ENCODE peak calls at places on chromosomes 16 and 17, in eight cellular contexts. One of them, this sample, is unnamed.
A peak's percentile ranks its signal among the peaks of the same experiment; 100 is the strongest.

GRCh38 chr17:3845361-3845753 is 689 bp downstream of the NCBP3 start:
- DNase-seq in body of pancreas: peak; percentile 26
- DNase-seq in mucosa of descending colon: no peak
- DNase-seq in IMR-90: no peak
- DNase-seq in cardiac fibroblast: peak; percentile 31
- DNase-seq in DND-41: no peak
- DNase-seq in astrocyte: no peak
- DNase-seq in PC-9: peak; percentile 30
- DNase-seq in this sample: peak; percentile 15

GRCh38 chr17:14304222-14304844 is 3.5 kb downstream of the HS3ST3B1 start:
- DNase-seq in DND-41: no peak
- DNase-seq in cardiac fibroblast: no peak
- DNase-seq in mucosa of descending colon: no peak
- DNase-seq in body of pancreas: no peak
- DNase-seq in PC-9: no peak
- DNase-seq in IMR-90: no peak
- DNase-seq in astrocyte: no peak
- DNase-seq in this sample: no peak

GRCh38 chr17:17682293-17682736 is 1.1 kb downstream of the RAI1 start:
- DNase-seq in body of pancreas: peak; percentile 61
- DNase-seq in IMR-90: no peak
- DNase-seq in DND-41: peak; percentile 53
- DNase-seq in cardiac fibroblast: peak; percentile 45
- DNase-seq in mucosa of descending colon: peak; percentile 84
- DNase-seq in astrocyte: no peak
- DNase-seq in PC-9: peak; percentile 47
- DNase-seq in this sample: peak; percentile 50

GRCh38 chr16:46673320-46674013 is 15.5 kb downstream of the VPS35 start:
- DNase-seq in astrocyte: peak; percentile 31
- DNase-seq in PC-9: peak; percentile 33
- DNase-seq in body of pancreas: peak; percentile 59
- DNase-seq in DND-41: peak; percentile 45
- DNase-seq in mucosa of descending colon: no peak
- DNase-seq in cardiac fibroblast: peak; percentile 81
- DNase-seq in IMR-90: peak; percentile 69
- DNase-seq in this sample: peak; percentile 56

GRCh38 chr17:68591583-68591982 is 9.6 kb downstream of the FAM20A start:
- DNase-seq in cardiac fibroblast: peak; percentile 34
- DNase-seq in mucosa of descending colon: no peak
- DNase-seq in astrocyte: no peak
- DNase-seq in DND-41: no peak
- DNase-seq in IMR-90: no peak
- DNase-seq in PC-9: no peak
- DNase-seq in body of pancreas: peak; percentile 68
- DNase-seq in this sample: no peak

GRCh38 chr17:41750866-41751265 is 16.4 kb upstream of the HAP1 start:
- DNase-seq in DND-41: no peak
- DNase-seq in mucosa of descending colon: no peak
- DNase-seq in astrocyte: no peak
- DNase-seq in cardiac fibroblast: no peak
- DNase-seq in IMR-90: no peak
- DNase-seq in PC-9: no peak
- DNase-seq in body of pancreas: no peak
- DNase-seq in this sample: no peak

GRCh38 chr16:20918486-20919239 is 18.1 kb downstream of the LYRM1 start:
- DNase-seq in mucosa of descending colon: no peak
- DNase-seq in PC-9: no peak
- DNase-seq in DND-41: no peak
- DNase-seq in cardiac fibroblast: peak; percentile 82
- DNase-seq in IMR-90: peak; percentile 35
- DNase-seq in body of pancreas: peak; percentile 45
- DNase-seq in astrocyte: peak; percentile 84
- DNase-seq in this sample: peak; percentile 90

GRCh38 chr17:75087558-75088453 is at the start of gene SLC16A5:
- DNase-seq in mucosa of descending colon: peak; percentile 94
- DNase-seq in PC-9: peak; percentile 98
- DNase-seq in IMR-90: peak; percentile 55
- DNase-seq in cardiac fibroblast: peak; percentile 87
- DNase-seq in DND-41: peak; percentile 81
- DNase-seq in body of pancreas: peak; percentile 75
- DNase-seq in astrocyte: peak; percentile 58
- DNase-seq in this sample: peak; percentile 87

GRCh38 chr17:63930951-63931575 is 1.1 kb downstream of the CD79B start:
- DNase-seq in body of pancreas: peak; percentile 37
- DNase-seq in astrocyte: no peak
- DNase-seq in mucosa of descending colon: peak; percentile 90
- DNase-seq in cardiac fibroblast: peak; percentile 17
- DNase-seq in IMR-90: no peak
- DNase-seq in PC-9: no peak
- DNase-seq in DND-41: peak; percentile 47
- DNase-seq in this sample: no peak

GRCh38 chr16:661184-661821 is 6.6 kb upstream of the RHOT2 start:
- DNase-seq in body of pancreas: peak; percentile 42
- DNase-seq in DND-41: no peak
- DNase-seq in cardiac fibroblast: no peak
- DNase-seq in IMR-90: no peak
- DNase-seq in astrocyte: no peak
- DNase-seq in PC-9: no peak
- DNase-seq in mucosa of descending colon: no peak
- DNase-seq in this sample: no peak
- TF ChIP-seq CTCF in body of pancreas: no peak
- TF ChIP-seq CTCF in DND-41: no peak
- TF ChIP-seq CTCF in cardiac fibroblast: no peak
- TF ChIP-seq CTCF in IMR-90: no peak
- TF ChIP-seq CTCF in astrocyte: no peak
- TF ChIP-seq CTCF in PC-9: no peak
- TF ChIP-seq CTCF in mucosa of descending colon: no peak
- TF ChIP-seq CTCF in this sample: no peak

GRCh38 chr16:88809676-88810165 is 2.0 kb downstream of the APRT start:
- DNase-seq in body of pancreas: no peak
- DNase-seq in cardiac fibroblast: no peak
- DNase-seq in DND-41: no peak
- DNase-seq in astrocyte: no peak
- DNase-seq in mucosa of descending colon: no peak
- DNase-seq in IMR-90: no peak
- DNase-seq in PC-9: no peak
- DNase-seq in this sample: no peak

GRCh38 chr16:88806491-88807111 is 3.0 kb downstream of the CDT1 start:
- DNase-seq in mucosa of descending colon: peak; percentile 62
- DNase-seq in body of pancreas: no peak
- DNase-seq in PC-9: no peak
- DNase-seq in IMR-90: no peak
- DNase-seq in cardiac fibroblast: no peak
- DNase-seq in DND-41: no peak
- DNase-seq in astrocyte: no peak
- DNase-seq in this sample: no peak

GRCh38 chr16:88809068-88809675 is 2.6 kb downstream of the APRT start:
- DNase-seq in mucosa of descending colon: no peak
- DNase-seq in body of pancreas: peak; percentile 66
- DNase-seq in PC-9: peak; percentile 28
- DNase-seq in DND-41: no peak
- DNase-seq in astrocyte: no peak
- DNase-seq in IMR-90: no peak
- DNase-seq in cardiac fibroblast: no peak
- DNase-seq in this sample: no peak

GRCh38 chr16:88807142-88807625 is 3.6 kb downstream of the CDT1 start:
- DNase-seq in PC-9: no peak
- DNase-seq in cardiac fibroblast: no peak
- DNase-seq in DND-41: no peak
- DNase-seq in body of pancreas: no peak
- DNase-seq in astrocyte: no peak
- DNase-seq in IMR-90: no peak
- DNase-seq in mucosa of descending colon: no peak
- DNase-seq in this sample: no peak

DNA sequence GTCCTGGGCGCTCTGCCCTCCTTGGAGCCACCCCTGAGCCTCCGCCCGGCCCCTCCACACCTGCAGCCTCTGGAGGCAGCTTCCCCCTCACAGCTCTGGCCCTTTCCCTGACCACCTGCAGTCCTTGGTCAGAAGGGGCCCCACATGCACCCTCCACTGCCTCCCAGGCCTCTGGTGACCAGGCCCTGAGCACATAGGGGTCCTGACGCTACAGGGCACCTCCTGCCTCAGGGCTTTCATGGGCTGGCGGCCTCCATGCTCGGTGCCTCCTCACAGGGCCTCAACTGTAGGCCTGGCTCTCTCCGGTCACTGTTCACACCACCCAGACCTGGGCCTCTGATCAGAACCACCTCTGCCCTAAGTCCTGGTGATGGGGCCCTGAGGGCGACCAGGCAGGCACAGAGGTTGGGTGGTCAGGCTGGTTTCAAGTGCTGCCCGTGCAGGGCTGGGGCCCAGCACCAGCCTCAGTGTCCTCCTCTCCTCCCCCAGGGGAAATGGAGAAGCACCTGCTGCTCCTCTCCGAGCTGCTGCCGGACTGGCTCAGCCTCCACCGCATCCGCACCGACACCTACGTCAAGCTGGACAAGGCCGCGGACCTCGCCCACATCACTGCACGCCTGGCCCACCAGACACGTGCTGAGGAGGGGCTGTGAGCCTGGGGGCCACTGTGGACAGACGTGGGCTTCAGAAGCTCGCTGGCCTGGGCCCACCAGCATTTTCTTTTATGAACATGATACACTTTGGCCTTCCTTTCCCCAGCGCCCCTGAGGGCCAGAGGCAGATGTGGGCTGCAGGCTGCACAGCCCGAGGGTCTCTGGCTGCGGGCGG is 3.9 kb downstream of the APRT start:
- DNase-seq in DND-41: no peak
- DNase-seq in mucosa of descending colon: no peak
- DNase-seq in body of pancreas: no peak
- DNase-seq in IMR-90: no peak
- DNase-seq in astrocyte: no peak
- DNase-seq in PC-9: no peak
- DNase-seq in cardiac fibroblast: no peak
- DNase-seq in this sample: no peak
- H3K4me3 ChIP-seq in DND-41: peak overlapping the region; percentile 2
- H3K4me3 ChIP-seq in mucosa of descending colon: no peak overlapping the region
- H3K4me3 ChIP-seq in body of pancreas: no peak overlapping the region
- H3K4me3 ChIP-seq in IMR-90: no peak overlapping the region
- H3K4me3 ChIP-seq in astrocyte: no peak overlapping the region
- H3K4me3 ChIP-seq in PC-9: no peak overlapping the region
- H3K4me3 ChIP-seq in cardiac fibroblast: no peak overlapping the region
- H3K4me3 ChIP-seq in this sample: no peak overlapping the region

DNA sequence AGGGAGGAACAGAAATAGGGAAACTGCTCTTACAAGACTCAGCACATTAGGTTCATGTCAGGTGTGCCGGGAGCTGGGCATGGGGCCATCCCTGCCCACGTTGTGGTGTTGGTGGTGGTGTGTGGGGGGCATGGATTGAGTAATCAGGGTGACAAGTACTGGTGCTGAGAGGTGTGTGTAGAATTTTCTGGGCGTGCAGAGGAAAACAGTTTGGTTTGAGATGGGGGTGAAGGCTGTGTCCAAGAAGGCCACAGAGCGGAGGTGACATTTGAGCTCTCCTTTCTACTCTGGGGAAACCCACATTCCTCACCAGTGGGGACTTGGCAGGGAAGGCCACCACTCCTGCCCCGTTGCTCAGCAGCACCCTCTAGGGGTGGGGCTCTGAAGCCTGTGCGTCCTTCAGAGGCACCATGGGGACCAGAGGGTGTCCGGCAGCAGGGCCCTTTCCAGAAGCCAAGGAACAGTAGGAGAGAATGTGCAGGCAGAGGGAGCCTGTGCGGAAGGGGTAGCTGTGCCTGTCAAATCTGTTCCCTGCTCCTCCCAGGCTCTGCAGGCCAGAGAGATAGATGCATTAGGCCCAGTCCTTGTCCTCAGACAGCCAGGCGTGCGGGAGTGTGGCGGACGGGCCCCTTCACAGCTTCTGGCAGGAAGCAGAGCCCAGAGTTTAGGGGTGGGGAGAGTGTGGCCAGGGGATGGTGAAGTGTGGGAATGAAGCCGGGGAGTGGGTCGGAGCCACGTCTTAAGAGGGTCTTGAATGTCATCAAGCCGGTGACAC is 48.7 kb upstream of the GSE1 start:
- DNase-seq in cardiac fibroblast: no peak
- DNase-seq in DND-41: no peak
- DNase-seq in PC-9: peak; percentile 31
- DNase-seq in body of pancreas: peak; percentile 40
- DNase-seq in astrocyte: no peak
- DNase-seq in IMR-90: no peak
- DNase-seq in mucosa of descending colon: no peak
- DNase-seq in this sample: no peak
- TF ChIP-seq CTCF in cardiac fibroblast: peak; percentile 63
- TF ChIP-seq CTCF in DND-41: peak; percentile 68
- TF ChIP-seq CTCF in PC-9: peak; percentile 78
- TF ChIP-seq CTCF in body of pancreas: no peak
- TF ChIP-seq CTCF in astrocyte: peak; percentile 35
- TF ChIP-seq CTCF in IMR-90: peak; percentile 47
- TF ChIP-seq CTCF in mucosa of descending colon: peak; percentile 31
- TF ChIP-seq CTCF in this sample: peak; percentile 52

GRCh38 chr17:19464033-19465026 is 53.3 kb downstream of the RNF112 start:
- DNase-seq in IMR-90: peak; percentile 18
- DNase-seq in body of pancreas: peak; percentile 19
- DNase-seq in cardiac fibroblast: no peak
- DNase-seq in DND-41: no peak
- DNase-seq in astrocyte: no peak
- DNase-seq in PC-9: no peak
- DNase-seq in mucosa of descending colon: no peak
- DNase-seq in this sample: peak; percentile 65

GRCh38 chr17:19457830-19458271 is 46.8 kb downstream of the RNF112 start:
- DNase-seq in PC-9: no peak
- DNase-seq in DND-41: no peak
- DNase-seq in IMR-90: no peak
- DNase-seq in astrocyte: no peak
- DNase-seq in cardiac fibroblast: no peak
- DNase-seq in mucosa of descending colon: no peak
- DNase-seq in body of pancreas: no peak
- DNase-seq in this sample: no peak

GRCh38 chr17:19461139-19461538 is 50.1 kb downstream of the RNF112 start:
- DNase-seq in body of pancreas: no peak
- DNase-seq in PC-9: no peak
- DNase-seq in cardiac fibroblast: no peak
- DNase-seq in IMR-90: no peak
- DNase-seq in DND-41: no peak
- DNase-seq in astrocyte: no peak
- DNase-seq in mucosa of descending colon: no peak
- DNase-seq in this sample: no peak

GRCh38 chr17:19461681-19462080 is 50.6 kb downstream of the RNF112 start:
- DNase-seq in cardiac fibroblast: no peak
- DNase-seq in mucosa of descending colon: no peak
- DNase-seq in body of pancreas: no peak
- DNase-seq in IMR-90: no peak
- DNase-seq in astrocyte: no peak
- DNase-seq in DND-41: no peak
- DNase-seq in PC-9: no peak
- DNase-seq in this sample: no peak

DNA sequence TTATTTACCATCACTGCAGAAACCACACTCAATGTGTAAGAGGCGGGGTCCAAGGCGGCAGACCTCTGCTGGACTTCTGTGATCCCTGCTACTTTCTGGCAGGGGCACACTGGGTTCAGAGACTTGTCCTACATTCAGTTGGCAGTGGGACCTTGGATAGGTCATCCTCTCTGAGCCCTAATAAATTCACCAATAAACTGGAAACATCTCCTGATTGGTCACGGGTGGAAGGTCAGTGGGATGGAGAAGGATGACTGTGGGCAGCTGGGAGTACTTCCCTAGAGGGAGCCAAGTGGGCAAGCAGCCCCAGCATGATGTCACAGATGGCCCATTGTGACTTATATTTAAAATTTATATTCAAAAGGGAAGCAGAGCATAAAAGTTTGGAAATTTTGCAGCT is 49.7 kb downstream of the RNF112 start:
- DNase-seq in IMR-90: no peak
- DNase-seq in body of pancreas: no peak
- DNase-seq in mucosa of descending colon: no peak
- DNase-seq in DND-41: no peak
- DNase-seq in astrocyte: no peak
- DNase-seq in cardiac fibroblast: peak; percentile 13
- DNase-seq in PC-9: no peak
- DNase-seq in this sample: peak; percentile 11
- H3K4me3 ChIP-seq in IMR-90: no peak overlapping the region
- H3K4me3 ChIP-seq in body of pancreas: no peak overlapping the region
- H3K4me3 ChIP-seq in mucosa of descending colon: no peak overlapping the region
- H3K4me3 ChIP-seq in DND-41: no peak overlapping the region
- H3K4me3 ChIP-seq in astrocyte: no peak overlapping the region
- H3K4me3 ChIP-seq in cardiac fibroblast: no peak overlapping the region
- H3K4me3 ChIP-seq in PC-9: no peak overlapping the region
- H3K4me3 ChIP-seq in this sample: no peak overlapping the region

This sample was measured in AG10803.